ENCODE peak calls at places on chromosomes 5 and 9, in ten cellular contexts. One of them, this sample, is unnamed.

GRCh38 chr5:126384985-126385384 is 38.2 kb upstream of the GRAMD2B start:
- DNase-seq in iPS-NIHi11: peak; percentile 40
- DNase-seq in neural progenitor cell: no peak
- DNase-seq in cardiac muscle cell: peak; percentile 82
- DNase-seq in iris pigment epithelial cell: peak; percentile 76
- DNase-seq in lung: no peak
- DNase-seq in left ventricle myocardium inferior: no peak
- DNase-seq in tibial nerve: no peak
- DNase-seq in hypothalamus: no peak
- DNase-seq in NCI-H510A: no peak
- DNase-seq in this sample: no peak

GRCh38 chr9:95753762-95754465 is 121.6 kb upstream of the ERCC6L2 start:
- DNase-seq in iPS-NIHi11: no peak
- DNase-seq in neural progenitor cell: no peak
- DNase-seq in cardiac muscle cell: peak; percentile 52
- DNase-seq in iris pigment epithelial cell: no peak
- DNase-seq in lung: no peak
- DNase-seq in left ventricle myocardium inferior: peak; percentile 48
- DNase-seq in tibial nerve: peak; percentile 40
- DNase-seq in hypothalamus: no peak
- DNase-seq in NCI-H510A: no peak
- DNase-seq in this sample: no peak

GRCh38 chr5:37005946-37006540 is 129.5 kb downstream of the NIPBL start:
- DNase-seq in iPS-NIHi11: peak; percentile 11
- DNase-seq in neural progenitor cell: no peak
- DNase-seq in cardiac muscle cell: peak; percentile 55
- DNase-seq in iris pigment epithelial cell: peak; percentile 39
- DNase-seq in lung: no peak
- DNase-seq in left ventricle myocardium inferior: no peak
- DNase-seq in tibial nerve: no peak
- DNase-seq in hypothalamus: no peak
- DNase-seq in NCI-H510A: no peak
- DNase-seq in this sample: no peak

GRCh38 chr5:158133369-158133768 is 274.4 kb upstream of the CLINT1 start:
- DNase-seq in iPS-NIHi11: no peak
- DNase-seq in neural progenitor cell: no peak
- DNase-seq in cardiac muscle cell: no peak
- DNase-seq in iris pigment epithelial cell: peak; percentile 52
- DNase-seq in lung: no peak
- DNase-seq in left ventricle myocardium inferior: no peak
- DNase-seq in tibial nerve: no peak
- DNase-seq in hypothalamus: no peak
- DNase-seq in NCI-H510A: no peak
- DNase-seq in this sample: no peak

GRCh38 chr5:72149742-72150141 is 42.5 kb downstream of the MAP1B start:
- DNase-seq in iPS-NIHi11: no peak
- DNase-seq in neural progenitor cell: no peak
- DNase-seq in cardiac muscle cell: no peak
- DNase-seq in iris pigment epithelial cell: no peak
- DNase-seq in lung: no peak
- DNase-seq in left ventricle myocardium inferior: no peak
- DNase-seq in tibial nerve: no peak
- DNase-seq in hypothalamus: no peak
- DNase-seq in NCI-H510A: no peak
- DNase-seq in this sample: no peak

GRCh38 chr5:16992006-16992405 is 55.9 kb upstream of the MYO10 start:
- DNase-seq in iPS-NIHi11: no peak
- DNase-seq in neural progenitor cell: no peak
- DNase-seq in cardiac muscle cell: no peak
- DNase-seq in iris pigment epithelial cell: peak; percentile 34
- DNase-seq in lung: no peak
- DNase-seq in left ventricle myocardium inferior: no peak
- DNase-seq in tibial nerve: no peak
- DNase-seq in hypothalamus: no peak
- DNase-seq in NCI-H510A: no peak
- DNase-seq in this sample: no peak

GRCh38 chr9:69455311-69455710 is 130.3 kb downstream of the ENTREP1 start:
- DNase-seq in iPS-NIHi11: no peak
- DNase-seq in neural progenitor cell: no peak
- DNase-seq in cardiac muscle cell: no peak
- DNase-seq in iris pigment epithelial cell: no peak
- DNase-seq in lung: no peak
- DNase-seq in left ventricle myocardium inferior: no peak
- DNase-seq in tibial nerve: no peak
- DNase-seq in hypothalamus: no peak
- DNase-seq in NCI-H510A: no peak
- DNase-seq in this sample: no peak

GRCh38 chr9:118693645-118694044 is 675.6 kb downstream of the BRINP1 start:
- DNase-seq in iPS-NIHi11: no peak
- DNase-seq in neural progenitor cell: peak; percentile 21
- DNase-seq in cardiac muscle cell: no peak
- DNase-seq in iris pigment epithelial cell: peak; percentile 3
- DNase-seq in lung: no peak
- DNase-seq in left ventricle myocardium inferior: no peak
- DNase-seq in tibial nerve: no peak
- DNase-seq in hypothalamus: no peak
- DNase-seq in NCI-H510A: no peak
- DNase-seq in this sample: no peak

GRCh38 chr9:125409637-125410521 is 148.3 kb downstream of the GAPVD1 start:
- DNase-seq in iPS-NIHi11: peak; percentile 82
- DNase-seq in neural progenitor cell: peak; percentile 25
- DNase-seq in cardiac muscle cell: no peak
- DNase-seq in iris pigment epithelial cell: peak; percentile 42
- DNase-seq in lung: no peak
- DNase-seq in left ventricle myocardium inferior: no peak
- DNase-seq in tibial nerve: no peak
- DNase-seq in hypothalamus: no peak
- DNase-seq in NCI-H510A: peak; percentile 83
- DNase-seq in this sample: no peak

GRCh38 chr5:122434547-122434946 is 122.5 kb downstream of the SNCAIP start:
- DNase-seq in iPS-NIHi11: no peak
- DNase-seq in neural progenitor cell: no peak
- DNase-seq in cardiac muscle cell: no peak
- DNase-seq in iris pigment epithelial cell: no peak
- DNase-seq in lung: no peak
- DNase-seq in left ventricle myocardium inferior: no peak
- DNase-seq in tibial nerve: no peak
- DNase-seq in hypothalamus: no peak
- DNase-seq in NCI-H510A: no peak
- DNase-seq in this sample: no peak

GRCh38 chr5:136518814-136519213 is 153.5 kb upstream of the TRPC7 start:
- DNase-seq in iPS-NIHi11: no peak
- DNase-seq in neural progenitor cell: no peak
- DNase-seq in cardiac muscle cell: no peak
- DNase-seq in iris pigment epithelial cell: no peak
- DNase-seq in lung: no peak
- DNase-seq in left ventricle myocardium inferior: no peak
- DNase-seq in tibial nerve: no peak
- DNase-seq in hypothalamus: no peak
- DNase-seq in NCI-H510A: no peak
- DNase-seq in this sample: no peak

GRCh38 chr9:18493361-18494015 is 19.5 kb downstream of the ADAMTSL1 start:
- DNase-seq in iPS-NIHi11: no peak
- DNase-seq in neural progenitor cell: no peak
- DNase-seq in cardiac muscle cell: no peak
- DNase-seq in iris pigment epithelial cell: no peak
- DNase-seq in lung: no peak
- DNase-seq in left ventricle myocardium inferior: no peak
- DNase-seq in tibial nerve: no peak
- DNase-seq in hypothalamus: no peak
- DNase-seq in NCI-H510A: no peak
- DNase-seq in this sample: no peak

GRCh38 chr5:139462582-139463276 is at the start of gene ECSCR:
- DNase-seq in iPS-NIHi11: peak; percentile 60
- DNase-seq in neural progenitor cell: no peak
- DNase-seq in cardiac muscle cell: peak; percentile 64
- DNase-seq in iris pigment epithelial cell: no peak
- DNase-seq in lung: no peak
- DNase-seq in left ventricle myocardium inferior: peak; percentile 55
- DNase-seq in tibial nerve: no peak
- DNase-seq in hypothalamus: no peak
- DNase-seq in NCI-H510A: no peak
- DNase-seq in this sample: no peak

GRCh38 chr5:26009742-26010141 is 1028.6 kb downstream of the CDH9 start:
- DNase-seq in iPS-NIHi11: peak; percentile 8
- DNase-seq in neural progenitor cell: peak; percentile 63
- DNase-seq in cardiac muscle cell: no peak
- DNase-seq in iris pigment epithelial cell: no peak
- DNase-seq in lung: no peak
- DNase-seq in left ventricle myocardium inferior: no peak
- DNase-seq in tibial nerve: no peak
- DNase-seq in hypothalamus: no peak
- DNase-seq in NCI-H510A: no peak
- DNase-seq in this sample: no peak

GRCh38 chr5:107670028-107670926 is 460 bp downstream of the EFNA5 start:
- DNase-seq in iPS-NIHi11: peak; percentile 27
- DNase-seq in neural progenitor cell: peak; percentile 58
- DNase-seq in cardiac muscle cell: peak; percentile 48
- DNase-seq in iris pigment epithelial cell: peak; percentile 47
- DNase-seq in lung: peak; percentile 30
- DNase-seq in left ventricle myocardium inferior: peak; percentile 21
- DNase-seq in tibial nerve: no peak
- DNase-seq in hypothalamus: no peak
- DNase-seq in NCI-H510A: peak; percentile 23
- DNase-seq in this sample: no peak

GRCh38 chr9:96232539-96233241 is 69.3 kb downstream of the HSD17B3 start:
- DNase-seq in iPS-NIHi11: peak; percentile 76
- DNase-seq in neural progenitor cell: peak; percentile 60
- DNase-seq in cardiac muscle cell: peak; percentile 91
- DNase-seq in iris pigment epithelial cell: peak; percentile 63
- DNase-seq in lung: no peak
- DNase-seq in left ventricle myocardium inferior: peak; percentile 68
- DNase-seq in tibial nerve: peak; percentile 74
- DNase-seq in hypothalamus: no peak
- DNase-seq in NCI-H510A: no peak
- DNase-seq in this sample: peak; percentile 12

This sample was measured in GF-D8.